ENCODE peak calls at places on chromosomes 3 and 15, in four cellular contexts. V, X, S and T are unnamed samples.

GRCh38 chr3:33063651-33064051 is 33.3 kb downstream of the GLB1 start:
- DNase-seq in V (peak), S (no peak), X (no peak), T (no peak)

GRCh38 chr3:61725851-61726333 is 164.5 kb downstream of the PTPRG start:
- DNase-seq in S (no peak), V (no peak), X (peak), T (peak)

GRCh38 chr3:69212411-69213160 is 90.2 kb upstream of the LMOD3 start:
- DNase-seq in V (no peak), S (no peak), X (peak), T (no peak)

GRCh38 chr3:190258634-190259033 is 63.6 kb downstream of the CLDN1 start:
- DNase-seq in V (no peak), X (peak), S (no peak), T (peak)

GRCh38 chr15:25846377-25846776 is 16.8 kb downstream of the ATP10A start:
- DNase-seq in S (no peak), V (no peak), X (no peak), T (no peak)

GRCh38 chr3:13042127-13042931 is 30.9 kb downstream of the IQSEC1 start:
- DNase-seq in V (no peak), X (no peak), S (no peak), T (no peak)

GRCh38 chr3:70959506-70959905 is 624.0 kb downstream of the FOXP1 start:
- DNase-seq in X (no peak), V (no peak), S (no peak), T (no peak)

GRCh38 chr3:177358968-177359600 is 161.8 kb upstream of the TBL1XR1 start:
- DNase-seq in X (no peak), S (peak), V (no peak), T (peak)

GRCh38 chr3:99651561-99651960 is 13.2 kb downstream of the COL8A1 start:
- DNase-seq in S (no peak), V (no peak), X (no peak), T (no peak)

DNA sequence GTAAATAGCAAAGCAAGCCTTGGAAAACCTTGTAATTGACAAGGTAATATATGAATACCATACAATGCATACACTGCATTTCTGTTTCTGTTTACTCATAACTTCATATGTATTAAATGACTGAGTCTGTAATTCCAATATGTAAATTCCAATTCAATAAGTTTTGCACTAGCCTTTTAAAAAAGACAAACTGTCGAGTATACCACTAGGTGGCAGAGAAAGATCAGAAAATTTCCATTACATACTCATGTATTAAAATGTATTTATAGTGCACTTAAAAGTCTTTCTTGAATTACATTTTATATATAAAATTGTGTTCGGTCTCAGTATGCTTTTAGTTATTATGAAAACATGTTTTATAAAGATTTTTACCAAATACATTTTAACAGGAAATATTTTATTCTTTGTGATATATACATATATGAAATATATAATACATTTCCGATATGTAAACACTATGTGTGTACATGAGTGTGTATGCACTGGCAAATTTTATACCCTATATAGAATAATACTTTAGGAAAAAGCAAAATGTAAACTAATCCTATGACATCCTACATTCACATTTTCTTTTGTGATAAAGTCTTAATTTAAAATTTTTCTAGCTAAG is 216.8 kb downstream of the VGLL3 start:
- DNase-seq in V (no peak), X (peak), S (no peak), T (no peak)
- TF ChIP-seq TARDBP in V (no peak), X (no peak), S (no peak), T (no peak)

GRCh38 chr3:46642971-46643370 is 30.6 kb downstream of the FAM240A start:
- DNase-seq in V (no peak), X (no peak), S (no peak), T (no peak)

GRCh38 chr3:46646700-46647099 is 34.4 kb downstream of the FAM240A start:
- DNase-seq in V (no peak), S (no peak), X (no peak), T (no peak)

GRCh38 chr3:46648096-46648495 is 35.8 kb downstream of the FAM240A start:
- DNase-seq in X (no peak), S (no peak), V (no peak), T (no peak)

GRCh38 chr3:46640927-46641326 is 28.6 kb downstream of the FAM240A start:
- DNase-seq in S (no peak), V (no peak), X (no peak), T (no peak)

DNA sequence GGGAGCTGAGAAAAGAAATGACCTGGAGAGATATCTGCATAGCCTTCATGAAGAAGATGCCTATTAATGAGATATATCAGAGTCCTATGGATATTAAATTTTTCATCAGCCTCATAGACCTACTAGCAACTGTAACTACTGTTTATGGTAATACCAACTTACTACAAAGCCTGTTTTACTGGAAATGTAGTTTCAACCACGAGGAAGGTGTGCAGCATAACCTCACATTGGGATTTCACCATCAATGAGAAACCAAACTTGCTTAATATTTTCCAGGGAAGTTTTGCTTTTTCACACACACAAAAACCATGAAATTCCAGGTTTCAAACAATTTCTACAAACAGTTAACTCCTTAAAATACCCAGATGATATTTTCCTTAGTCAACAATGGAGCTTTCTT is 31.4 kb downstream of the FAM240A start:
- DNase-seq in X (no peak), S (no peak), V (no peak), T (no peak)
- TF ChIP-seq TARDBP in X (no peak), S (no peak), V (no peak), T (no peak)

GRCh38 chr3:56086355-56086754 is 381.9 kb downstream of the ERC2 start:
- DNase-seq in V (no peak), S (no peak), X (no peak), T (no peak)
- TF ChIP-seq TARDBP in V (no peak), S (no peak), X (no peak), T (no peak)

GRCh38 chr3:186772281-186772885 is 11.0 kb upstream of the EIF4A2 start:
- DNase-seq in X (no peak), S (no peak), V (no peak), T (no peak)
- TF ChIP-seq TARDBP in X (no peak), S (no peak), V (no peak), T (no peak)

GRCh38 chr3:158992466-158992865 is 190.6 kb downstream of the MFSD1 start:
- DNase-seq in V (no peak), X (no peak), S (no peak), T (no peak)

DNA sequence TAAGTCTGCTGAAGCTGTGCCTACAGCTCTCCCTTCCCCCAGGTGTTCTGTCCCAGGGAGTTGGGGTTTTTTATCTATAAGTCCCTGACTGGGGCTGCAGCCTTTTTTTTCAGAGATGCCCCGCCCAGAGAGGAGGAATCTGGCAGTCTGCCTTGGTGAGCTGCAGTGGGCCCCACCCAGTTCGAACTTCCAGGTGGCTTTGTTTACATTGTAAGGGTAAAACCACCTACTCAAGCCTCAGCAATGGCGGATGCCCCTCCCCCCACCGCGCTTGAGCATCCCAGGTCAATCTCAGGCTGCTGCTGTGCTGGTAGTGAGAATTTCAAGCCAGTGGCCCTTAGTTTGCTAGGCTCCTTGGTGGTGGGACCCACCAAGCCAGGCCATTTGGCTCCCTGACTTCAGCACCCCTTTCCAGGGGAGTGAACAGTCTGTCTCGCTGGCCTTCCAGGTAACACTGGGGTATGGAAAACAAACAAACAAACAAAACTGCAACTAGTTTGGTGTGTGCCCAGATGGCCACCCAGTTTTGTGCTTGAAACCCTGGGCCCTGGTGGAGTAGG is 189.4 kb downstream of the MFSD1 start:
- DNase-seq in S (no peak), X (no peak), V (no peak), T (no peak)
- TF ChIP-seq TARDBP in S (no peak), X (no peak), V (no peak), T (no peak)

DNA sequence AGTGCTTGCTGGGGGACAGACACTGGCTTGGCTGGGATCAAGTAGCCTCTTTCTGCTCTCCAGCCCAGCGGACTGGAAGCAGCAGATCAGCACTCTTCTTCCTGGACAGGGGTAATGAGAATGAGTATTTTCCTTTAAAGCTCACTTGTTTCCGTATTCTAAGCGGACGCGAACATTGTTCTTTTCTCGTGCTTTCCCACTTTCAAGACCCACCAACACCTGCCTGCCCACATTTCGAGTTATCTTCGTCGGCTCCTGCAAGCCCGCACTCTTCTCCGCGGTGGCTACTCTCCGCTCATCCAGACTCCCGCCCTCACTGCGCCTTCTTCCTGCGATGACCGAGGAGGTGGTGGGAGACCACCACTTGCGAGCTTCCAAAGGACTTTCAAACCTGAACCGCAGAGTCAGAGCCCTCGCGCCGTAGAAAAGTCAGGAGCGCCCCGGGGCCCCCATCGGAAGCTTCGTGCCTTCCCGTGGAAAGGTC is 1.6 kb upstream of the PPM1L start:
- DNase-seq in X (no peak), V (no peak), S (no peak), T (peak)
- TF ChIP-seq TARDBP in X (no peak), V (no peak), S (no peak), T (no peak)

GRCh38 chr15:55743615-55743978 is 645 bp upstream of the PRTG start:
- DNase-seq in V (no peak), S (no peak), X (no peak), T (no peak)

GRCh38 chr15:55744026-55744655 is 1.2 kb upstream of the PRTG start:
- DNase-seq in X (no peak), S (no peak), V (no peak), T (no peak)

GRCh38 chr15:55741592-55742497 is 1.1 kb downstream of the PRTG start:
- DNase-seq in V (no peak), S (no peak), X (peak), T (peak)

GRCh38 chr15:55742498-55742926 is 440 bp downstream of the PRTG start:
- DNase-seq in V (no peak), X (no peak), S (no peak), T (no peak)

GRCh38 chr15:55742927-55743614 is at the start of gene PRTG:
- DNase-seq in X (peak), V (no peak), S (peak), T (peak)
- TF ChIP-seq TARDBP in X (peak), V (no peak), S (no peak), T (no peak)